ENCODE peak calls at places on chromosomes 13 and 19, in nine cellular contexts. G is left ventricle myocardium inferior, A is GM13976, I is IMR-90, D is psoas muscle, K is nephron progenitor cell, N is heart right ventricle, R is astrocyte of the spinal cord, T is fibroblast of the aortic adventitia. H is an unnamed sample.

GRCh38 chr13:90690458-90691063 is 656.9 kb upstream of the MIR17HG start:
- DNase-seq in D (no peak), I (peak; percentile 15), A (no peak), G (no peak), K (no peak), T (peak; percentile 88), R (peak; percentile 22), N (no peak), H (no peak)

GRCh38 chr19:55176116-55176515 is 4.0 kb downstream of the SYT5 start:
- DNase-seq in G (no peak), D (no peak), T (no peak), R (no peak), A (no peak), N (no peak), K (no peak), I (no peak), H (no peak)

GRCh38 chr13:49681837-49682236 is 9.4 kb downstream of the EBPL start:
- DNase-seq in T (no peak), A (no peak), I (peak; percentile 55), R (peak; percentile 39), K (no peak), N (no peak), G (no peak), D (no peak), H (peak; percentile 32)

GRCh38 chr19:46862504-46862835 is 1.7 kb downstream of the ARHGAP35 start:
- DNase-seq in R (peak; percentile 12), D (no peak), G (no peak), K (no peak), T (peak; percentile 23), N (no peak), I (no peak), A (no peak), H (no peak)

GRCh38 chr19:44025217-44025936 is at the start of gene ZNF222:
- DNase-seq in K (peak; percentile 66), I (peak; percentile 92), R (peak; percentile 90), G (peak; percentile 80), N (peak; percentile 89), T (peak; percentile 91), A (peak; percentile 81), D (peak; percentile 84), H (peak; percentile 75)

GRCh38 chr13:91702411-91702810 is 304.0 kb downstream of the GPC5 start:
- DNase-seq in G (no peak), D (no peak), K (no peak), I (no peak), A (no peak), T (no peak), N (no peak), R (no peak), H (no peak)

GRCh38 chr13:38538412-38538811 is 148.5 kb upstream of the FREM2 start:
- DNase-seq in R (no peak), D (no peak), A (no peak), G (no peak), N (no peak), I (no peak), T (no peak), K (peak; percentile 2), H (no peak)

GRCh38 chr19:11142528-11143171 is 12.9 kb downstream of the SPC24 start:
- DNase-seq in R (peak; percentile 96), I (peak; percentile 95), A (no peak), T (peak; percentile 96), K (peak; percentile 40), G (peak; percentile 92), N (peak; percentile 92), D (peak; percentile 93), H (no peak)

GRCh38 chr19:41366089-41366488 is 2.1 kb upstream of the B9D2 start:
- DNase-seq in D (no peak), A (no peak), K (no peak), I (no peak), R (no peak), G (no peak), N (no peak), T (no peak), H (no peak)

GRCh38 chr13:112729408-112729807 is 39.6 kb downstream of the ATP11A start:
- DNase-seq in A (no peak), R (no peak), N (peak; percentile 74), G (peak; percentile 74), D (peak; percentile 85), I (no peak), T (no peak), K (no peak), H (no peak)

GRCh38 chr19:55173717-55174409 is 6.2 kb downstream of the SYT5 start:
- DNase-seq in K (peak; percentile 85), N (peak; percentile 66), G (peak; percentile 63), R (peak; percentile 57), A (no peak), D (no peak), I (peak; percentile 43), T (peak; percentile 80), H (peak; percentile 75)

DNA sequence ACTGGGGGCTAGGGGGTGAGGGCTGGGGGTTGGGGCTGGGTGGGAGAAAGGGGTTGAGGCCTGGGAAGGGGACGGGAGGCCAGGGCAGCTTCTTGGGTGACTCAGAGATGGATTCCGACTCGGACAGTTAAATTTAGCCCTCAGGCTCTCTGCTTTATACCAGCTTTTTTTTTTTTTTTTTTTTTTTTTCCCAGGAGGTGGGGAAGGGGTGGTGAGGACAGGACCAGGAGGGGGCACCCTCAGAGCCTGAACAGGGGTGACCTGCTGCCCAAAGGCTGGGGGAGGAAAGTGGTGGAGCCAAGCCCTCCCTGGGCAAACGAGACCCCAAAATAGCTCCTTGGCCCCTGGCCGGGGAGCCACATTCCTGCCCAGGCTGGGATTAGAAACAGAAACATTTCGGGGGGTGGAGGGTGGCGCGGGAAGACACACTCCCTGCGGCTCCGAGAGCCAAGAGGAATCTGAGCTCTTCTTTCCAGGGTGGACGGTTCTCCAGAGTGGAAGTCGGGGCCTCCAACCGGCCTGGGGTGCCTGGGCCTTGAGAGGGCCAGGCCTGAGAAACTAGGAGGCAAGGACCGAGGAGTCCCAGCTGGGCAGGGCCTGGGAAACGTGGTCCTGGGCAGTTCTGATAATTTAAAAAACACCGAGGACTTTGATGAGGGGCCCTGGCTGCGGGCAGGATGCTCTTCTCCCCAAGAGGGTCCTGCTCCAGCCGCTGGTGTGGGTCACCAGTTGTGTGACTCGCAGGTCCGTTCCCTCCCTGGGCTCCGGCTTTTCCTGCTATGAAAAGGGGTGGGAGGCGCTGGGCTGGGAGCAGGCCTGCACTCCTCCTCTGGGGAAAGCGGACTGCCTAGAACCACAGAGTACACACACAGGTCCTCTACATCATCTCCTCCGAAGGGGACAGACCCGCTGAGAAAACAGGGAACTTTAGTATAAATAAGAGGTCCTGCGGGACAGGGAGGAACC is 813 bp upstream of the DMPK start:
- DNase-seq in A (no peak), T (peak; percentile 80), G (peak; percentile 85), N (peak; percentile 84), I (peak; percentile 71), R (peak; percentile 46), K (no peak), D (peak; percentile 94), H (no peak)
- TF ChIP-seq CTCF in A (no peak), T (no peak), G (no peak), N (no peak), I (peak; percentile 15), R (no peak), K (no peak), D (no peak), H (no peak)

DNA sequence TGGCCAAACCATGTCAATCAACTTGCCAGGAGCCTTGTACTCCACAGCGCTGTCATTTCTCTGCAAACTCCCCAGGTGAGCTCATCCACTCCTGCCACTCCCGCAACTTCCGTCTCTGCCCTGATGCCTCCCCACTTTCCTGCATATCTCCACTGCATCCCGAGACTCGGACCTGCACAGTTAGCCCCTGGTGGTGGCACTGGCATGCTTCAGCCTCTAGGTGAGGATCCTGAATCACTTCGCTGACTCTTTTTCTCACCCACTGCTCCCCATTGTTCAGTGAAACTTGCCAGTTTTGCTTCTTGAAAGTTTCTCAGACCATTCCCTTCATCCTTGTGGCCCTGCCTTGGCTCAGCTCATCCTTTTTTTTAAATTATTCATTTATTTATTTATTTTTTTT is 3.4 kb upstream of the CTU1 start:
- DNase-seq in N (no peak), T (no peak), R (no peak), A (no peak), K (peak; percentile 23), I (no peak), D (no peak), G (no peak), H (no peak)
- TF ChIP-seq CTCF in N (no peak), T (no peak), R (peak; percentile 23), A (peak; percentile 0), K (peak; percentile 13), I (no peak), D (no peak), G (no peak), H (peak; percentile 29)

DNA sequence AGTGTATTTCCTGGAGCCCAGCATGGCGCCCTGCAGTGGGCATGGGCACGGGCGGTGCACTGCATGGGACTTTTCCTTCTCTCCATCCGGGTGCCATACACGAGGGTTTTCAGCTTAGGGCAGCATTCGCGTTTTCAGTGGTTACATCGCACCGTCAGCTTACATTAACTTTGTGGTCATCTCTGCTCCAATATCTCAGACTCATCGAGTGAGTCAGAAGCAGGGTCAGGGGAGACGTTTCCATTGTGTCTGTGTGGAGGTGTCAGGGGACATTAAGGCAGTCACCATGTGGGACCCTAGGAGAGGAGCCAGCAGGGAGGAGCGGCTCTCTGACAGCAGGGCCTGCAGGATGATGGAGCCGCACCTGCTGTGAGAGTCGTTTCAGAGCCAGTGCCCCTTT is 541.0 kb downstream of the FGF9 start:
- DNase-seq in G (no peak), D (no peak), T (no peak), A (no peak), R (no peak), I (no peak), K (no peak), N (no peak), H (no peak)
- TF ChIP-seq CTCF in G (no peak), D (no peak), T (no peak), A (no peak), R (no peak), I (no peak), K (no peak), N (no peak), H (no peak)

GRCh38 chr13:74770361-74770760 is 636.2 kb upstream of the KLF12 start:
- DNase-seq in N (no peak), A (no peak), I (peak; percentile 94), R (peak; percentile 87), T (peak; percentile 92), G (no peak), D (no peak), K (no peak), H (no peak)

GRCh38 chr13:74767031-74767430 is 632.8 kb upstream of the KLF12 start:
- DNase-seq in R (peak; percentile 22), K (no peak), N (no peak), A (no peak), I (peak; percentile 66), D (no peak), T (peak; percentile 79), G (no peak), H (no peak)

GRCh38 chr13:74761794-74762193 is 627.6 kb upstream of the KLF12 start:
- DNase-seq in N (no peak), D (no peak), T (peak; percentile 96), K (no peak), R (peak; percentile 83), I (no peak), A (no peak), G (no peak), H (no peak)

GRCh38 chr13:74768521-74769090 is 634.4 kb upstream of the KLF12 start:
- DNase-seq in T (no peak), N (no peak), G (no peak), D (no peak), R (peak; percentile 4), A (no peak), K (no peak), I (no peak), H (no peak)

DNA sequence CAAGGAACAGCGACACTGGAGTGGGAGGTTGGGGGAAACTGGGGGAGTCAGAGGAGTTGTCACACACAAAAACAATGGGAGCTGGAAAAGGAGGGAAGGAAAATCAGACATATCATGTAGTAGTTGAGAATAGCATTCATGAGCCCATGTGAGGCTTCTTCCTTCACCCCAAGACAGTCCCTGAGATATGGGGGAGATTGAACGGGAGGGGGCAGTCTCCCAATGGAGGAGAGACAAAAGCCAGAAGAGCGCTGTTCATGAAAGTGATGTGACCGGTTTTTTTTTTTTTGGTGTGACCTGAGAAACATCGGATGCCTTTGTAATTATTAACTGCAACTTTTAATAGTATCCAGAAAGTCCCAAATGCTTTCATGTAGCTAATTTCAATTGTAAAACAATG is 631.8 kb upstream of the KLF12 start:
- DNase-seq in K (no peak), D (no peak), N (no peak), A (no peak), G (no peak), R (no peak), T (no peak), I (no peak), H (no peak)
- TF ChIP-seq CTCF in K (no peak), D (no peak), N (no peak), A (no peak), G (no peak), R (no peak), T (no peak), I (no peak), H (no peak)

H was measured in glutamatergic neuron.